ENCODE peak calls at places on chromosomes 6 and 20, in five cellular contexts. One of them, this sample, is unnamed.

GRCh38 chr6:1181939-1182338 is 130.0 kb upstream of the FOXQ1 start:
- DNase-seq in fibroblast of the conjunctiva: no peak
- DNase-seq in NCI-H1694 treated with DMSO at 0.1 percent for 48 hours: no peak
- DNase-seq in HTR-8/SVneo: no peak
- DNase-seq in left cardiac atrium: no peak
- DNase-seq in this sample: no peak

GRCh38 chr20:32534661-32535240 is 50.4 kb downstream of the NOL4L start:
- DNase-seq in HTR-8/SVneo: no peak
- DNase-seq in NCI-H1694 treated with DMSO at 0.1 percent for 48 hours: no peak
- DNase-seq in left cardiac atrium: no peak
- DNase-seq in fibroblast of the conjunctiva: no peak
- DNase-seq in this sample: no peak

GRCh38 chr6:38091626-38092025 is 272.1 kb downstream of the ZFAND3 start:
- DNase-seq in HTR-8/SVneo: no peak
- DNase-seq in NCI-H1694 treated with DMSO at 0.1 percent for 48 hours: no peak
- DNase-seq in fibroblast of the conjunctiva: no peak
- DNase-seq in left cardiac atrium: no peak
- DNase-seq in this sample: no peak

GRCh38 chr6:24340998-24341934 is 16.6 kb downstream of the DCDC2 start:
- DNase-seq in HTR-8/SVneo: no peak
- DNase-seq in NCI-H1694 treated with DMSO at 0.1 percent for 48 hours: no peak
- DNase-seq in left cardiac atrium: no peak
- DNase-seq in fibroblast of the conjunctiva: no peak
- DNase-seq in this sample: no peak

GRCh38 chr6:147709396-147710272 is 201.1 kb downstream of the SAMD5 start:
- DNase-seq in fibroblast of the conjunctiva: no peak
- DNase-seq in HTR-8/SVneo: no peak
- DNase-seq in left cardiac atrium: no peak
- DNase-seq in NCI-H1694 treated with DMSO at 0.1 percent for 48 hours: no peak
- DNase-seq in this sample: no peak

GRCh38 chr6:132054525-132054924 is 103.4 kb upstream of the CCN2 start:
- DNase-seq in left cardiac atrium: no peak
- DNase-seq in HTR-8/SVneo: no peak
- DNase-seq in NCI-H1694 treated with DMSO at 0.1 percent for 48 hours: no peak
- DNase-seq in fibroblast of the conjunctiva: peak
- DNase-seq in this sample: no peak

GRCh38 chr20:63463400-63464288 is 8.8 kb downstream of the KCNQ2 start:
- DNase-seq in HTR-8/SVneo: no peak
- DNase-seq in NCI-H1694 treated with DMSO at 0.1 percent for 48 hours: no peak
- DNase-seq in fibroblast of the conjunctiva: no peak
- DNase-seq in left cardiac atrium: no peak
- DNase-seq in this sample: no peak

GRCh38 chr6:37906121-37906520 is 86.6 kb downstream of the ZFAND3 start:
- DNase-seq in NCI-H1694 treated with DMSO at 0.1 percent for 48 hours: no peak
- DNase-seq in HTR-8/SVneo: no peak
- DNase-seq in fibroblast of the conjunctiva: no peak
- DNase-seq in left cardiac atrium: no peak
- DNase-seq in this sample: no peak

GRCh38 chr20:10673176-10673830 is 496 bp downstream of the JAG1 start:
- DNase-seq in NCI-H1694 treated with DMSO at 0.1 percent for 48 hours: no peak
- DNase-seq in HTR-8/SVneo: peak
- DNase-seq in left cardiac atrium: peak
- DNase-seq in fibroblast of the conjunctiva: no peak
- DNase-seq in this sample: no peak

GRCh38 chr6:148969271-148969666 is 222.4 kb downstream of the UST start:
- DNase-seq in NCI-H1694 treated with DMSO at 0.1 percent for 48 hours: no peak
- DNase-seq in HTR-8/SVneo: no peak
- DNase-seq in left cardiac atrium: no peak
- DNase-seq in fibroblast of the conjunctiva: no peak
- DNase-seq in this sample: no peak

GRCh38 chr20:64207641-64208590 is 43.7 kb downstream of the MYT1 start:
- DNase-seq in NCI-H1694 treated with DMSO at 0.1 percent for 48 hours: no peak
- DNase-seq in fibroblast of the conjunctiva: no peak
- DNase-seq in HTR-8/SVneo: no peak
- DNase-seq in left cardiac atrium: no peak
- DNase-seq in this sample: no peak

GRCh38 chr6:45742591-45742990 is 273.1 kb downstream of the CLIC5 start:
- DNase-seq in HTR-8/SVneo: no peak
- DNase-seq in fibroblast of the conjunctiva: no peak
- DNase-seq in NCI-H1694 treated with DMSO at 0.1 percent for 48 hours: no peak
- DNase-seq in left cardiac atrium: no peak
- DNase-seq in this sample: no peak

GRCh38 chr6:63804381-63804956 is 168.9 kb downstream of the PHF3 start:
- DNase-seq in NCI-H1694 treated with DMSO at 0.1 percent for 48 hours: no peak
- DNase-seq in fibroblast of the conjunctiva: peak
- DNase-seq in left cardiac atrium: no peak
- DNase-seq in HTR-8/SVneo: peak
- DNase-seq in this sample: peak

GRCh38 chr6:166486536-166486880 is 100.0 kb downstream of the RAMACL start:
- DNase-seq in NCI-H1694 treated with DMSO at 0.1 percent for 48 hours: no peak
- DNase-seq in left cardiac atrium: no peak
- DNase-seq in HTR-8/SVneo: no peak
- DNase-seq in fibroblast of the conjunctiva: no peak
- DNase-seq in this sample: no peak

GRCh38 chr6:7115452-7116223 is 7.9 kb downstream of the RREB1 start:
- DNase-seq in HTR-8/SVneo: no peak
- DNase-seq in fibroblast of the conjunctiva: no peak
- DNase-seq in NCI-H1694 treated with DMSO at 0.1 percent for 48 hours: no peak
- DNase-seq in left cardiac atrium: no peak
- DNase-seq in this sample: no peak

GRCh38 chr6:37565267-37566208 is 65.8 kb upstream of the CCDC167 start:
- DNase-seq in NCI-H1694 treated with DMSO at 0.1 percent for 48 hours: peak
- DNase-seq in left cardiac atrium: peak
- DNase-seq in fibroblast of the conjunctiva: no peak
- DNase-seq in HTR-8/SVneo: peak
- DNase-seq in this sample: no peak

GRCh38 chr6:151670116-151670515 is 137.4 kb upstream of the ESR1 start:
- DNase-seq in left cardiac atrium: no peak
- DNase-seq in HTR-8/SVneo: no peak
- DNase-seq in NCI-H1694 treated with DMSO at 0.1 percent for 48 hours: no peak
- DNase-seq in fibroblast of the conjunctiva: no peak
- DNase-seq in this sample: no peak

GRCh38 chr6:168099201-168100010 is 20.4 kb upstream of the FRMD1 start:
- DNase-seq in HTR-8/SVneo: no peak
- DNase-seq in fibroblast of the conjunctiva: no peak
- DNase-seq in left cardiac atrium: peak
- DNase-seq in NCI-H1694 treated with DMSO at 0.1 percent for 48 hours: no peak
- DNase-seq in this sample: no peak

GRCh38 chr6:140774080-140774505 is 1358.6 kb upstream of the GJE1 start:
- DNase-seq in HTR-8/SVneo: peak
- DNase-seq in left cardiac atrium: no peak
- DNase-seq in NCI-H1694 treated with DMSO at 0.1 percent for 48 hours: no peak
- DNase-seq in fibroblast of the conjunctiva: peak
- DNase-seq in this sample: peak

GRCh38 chr6:148965287-148965686 is 218.5 kb downstream of the UST start:
- DNase-seq in NCI-H1694 treated with DMSO at 0.1 percent for 48 hours: no peak
- DNase-seq in HTR-8/SVneo: no peak
- DNase-seq in left cardiac atrium: peak
- DNase-seq in fibroblast of the conjunctiva: no peak
- DNase-seq in this sample: no peak

GRCh38 chr6:45586216-45587171 is 208.8 kb upstream of the SUPT3H start:
- DNase-seq in left cardiac atrium: no peak
- DNase-seq in HTR-8/SVneo: no peak
- DNase-seq in NCI-H1694 treated with DMSO at 0.1 percent for 48 hours: no peak
- DNase-seq in fibroblast of the conjunctiva: no peak
- DNase-seq in this sample: no peak

GRCh38 chr6:41502607-41503434 is 43.4 kb upstream of the FOXP4 start:
- DNase-seq in fibroblast of the conjunctiva: no peak
- DNase-seq in NCI-H1694 treated with DMSO at 0.1 percent for 48 hours: no peak
- DNase-seq in left cardiac atrium: peak
- DNase-seq in HTR-8/SVneo: no peak
- DNase-seq in this sample: no peak

GRCh38 chr20:12331236-12331635 is 413.5 kb downstream of the BTBD3 start:
- DNase-seq in NCI-H1694 treated with DMSO at 0.1 percent for 48 hours: no peak
- DNase-seq in left cardiac atrium: no peak
- DNase-seq in fibroblast of the conjunctiva: no peak
- DNase-seq in HTR-8/SVneo: no peak
- DNase-seq in this sample: no peak

GRCh38 chr6:13724174-13724573 is 12.5 kb upstream of the RANBP9 start:
- DNase-seq in left cardiac atrium: no peak
- DNase-seq in fibroblast of the conjunctiva: no peak
- DNase-seq in NCI-H1694 treated with DMSO at 0.1 percent for 48 hours: no peak
- DNase-seq in HTR-8/SVneo: no peak
- DNase-seq in this sample: no peak

GRCh38 chr6:97411610-97412009 is 128.6 kb upstream of the MMS22L start:
- DNase-seq in fibroblast of the conjunctiva: no peak
- DNase-seq in left cardiac atrium: no peak
- DNase-seq in NCI-H1694 treated with DMSO at 0.1 percent for 48 hours: no peak
- DNase-seq in HTR-8/SVneo: no peak
- DNase-seq in this sample: no peak

GRCh38 chr6:164640946-164641345 is 668.5 kb downstream of the C6orf118 start:
- DNase-seq in HTR-8/SVneo: no peak
- DNase-seq in NCI-H1694 treated with DMSO at 0.1 percent for 48 hours: no peak
- DNase-seq in left cardiac atrium: no peak
- DNase-seq in fibroblast of the conjunctiva: no peak
- DNase-seq in this sample: no peak

GRCh38 chr20:53574259-53574789 is 19.3 kb downstream of the ZNF217 start:
- DNase-seq in HTR-8/SVneo: no peak
- DNase-seq in fibroblast of the conjunctiva: no peak
- DNase-seq in NCI-H1694 treated with DMSO at 0.1 percent for 48 hours: no peak
- DNase-seq in left cardiac atrium: no peak
- DNase-seq in this sample: no peak

GRCh38 chr6:135181333-135182119 is 418 bp downstream of the MYB start:
- DNase-seq in HTR-8/SVneo: peak
- DNase-seq in NCI-H1694 treated with DMSO at 0.1 percent for 48 hours: peak
- DNase-seq in left cardiac atrium: no peak
- DNase-seq in fibroblast of the conjunctiva: no peak
- DNase-seq in this sample: no peak

GRCh38 chr6:168326294-168327261 is 7.0 kb upstream of the DACT2 start:
- DNase-seq in NCI-H1694 treated with DMSO at 0.1 percent for 48 hours: no peak
- DNase-seq in fibroblast of the conjunctiva: no peak
- DNase-seq in HTR-8/SVneo: no peak
- DNase-seq in left cardiac atrium: peak
- DNase-seq in this sample: no peak

GRCh38 chr20:23350855-23351838 is 556 bp downstream of the NXT1 start:
- DNase-seq in fibroblast of the conjunctiva: no peak
- DNase-seq in left cardiac atrium: peak
- DNase-seq in HTR-8/SVneo: peak
- DNase-seq in NCI-H1694 treated with DMSO at 0.1 percent for 48 hours: no peak
- DNase-seq in this sample: no peak

GRCh38 chr6:1911476-1911875 is 301.8 kb downstream of the FOXC1 start:
- DNase-seq in NCI-H1694 treated with DMSO at 0.1 percent for 48 hours: no peak
- DNase-seq in fibroblast of the conjunctiva: no peak
- DNase-seq in HTR-8/SVneo: no peak
- DNase-seq in left cardiac atrium: no peak
- DNase-seq in this sample: no peak